ENCODE peak calls at places on chromosome 3, in seven cellular contexts. A is GM23338, U is HL-60, Q is sigmoid colon, K is stomach, P is SK-N-SH, X is GM12878. R is an unnamed sample.

GRCh38 chr3:81005992-81006391 is 755.5 kb downstream of the GBE1 start:
- DNase-seq in A (peak), U (no peak), Q (no peak), K (no peak), P (no peak), X (no peak), R (no peak)

GRCh38 chr3:166071-166470 is 30.5 kb upstream of the CHL1 start:
- DNase-seq in A (no peak), U (no peak), Q (no peak), K (no peak), P (no peak), X (no peak), R (no peak)

GRCh38 chr3:57977755-57978715 is 30.2 kb upstream of the FLNB start:
- DNase-seq in A (no peak), U (no peak), Q (no peak), K (no peak), P (peak), X (no peak), R (no peak)

GRCh38 chr3:64023861-64024223 is 548 bp upstream of the PSMD6 start:
- DNase-seq in A (no peak), U (peak), Q (no peak), K (no peak), P (no peak), X (no peak), R (no peak)

GRCh38 chr3:150110097-150110496 is 139.4 kb upstream of the PFN2 start:
- DNase-seq in A (no peak), U (no peak), Q (no peak), K (no peak), P (no peak), X (no peak), R (no peak)

GRCh38 chr3:152558386-152558785 is 276.5 kb upstream of the P2RY1 start:
- DNase-seq in A (no peak), U (no peak), Q (no peak), K (no peak), P (no peak), X (no peak), R (no peak)

GRCh38 chr3:138694287-138695007 is 85.9 kb downstream of the FAIM start:
- DNase-seq in A (no peak), U (no peak), Q (no peak), K (no peak), P (no peak), X (no peak), R (no peak)

GRCh38 chr3:24521306-24522154 is 26.9 kb upstream of the THRB start:
- DNase-seq in A (peak), U (no peak), Q (peak), K (peak), P (peak), X (no peak), R (peak)

GRCh38 chr3:136343873-136344281 is 93.7 kb downstream of the PCCB start:
- DNase-seq in A (no peak), U (no peak), Q (peak), K (peak), P (peak), X (no peak), R (peak)

GRCh38 chr3:168249048-168249538 is 153.4 kb upstream of the GOLIM4 start:
- DNase-seq in A (no peak), U (no peak), Q (no peak), K (no peak), P (no peak), X (no peak), R (no peak)

GRCh38 chr3:23263796-23264195 is 60.7 kb downstream of the UBE2E2 start:
- DNase-seq in A (no peak), U (no peak), Q (no peak), K (no peak), P (no peak), X (no peak), R (no peak)

GRCh38 chr3:72227536-72228070 is 442.7 kb upstream of the PROK2 start:
- DNase-seq in A (no peak), U (no peak), Q (no peak), K (no peak), P (no peak), X (no peak), R (no peak)

GRCh38 chr3:14389133-14390115 is 13.0 kb upstream of the SLC6A6 start:
- DNase-seq in A (no peak), U (no peak), Q (no peak), K (no peak), P (no peak), X (no peak), R (no peak)

GRCh38 chr3:47035645-47036044 is 56.2 kb downstream of the NBEAL2 start:
- DNase-seq in A (no peak), U (no peak), Q (no peak), K (no peak), P (no peak), X (no peak), R (no peak)

GRCh38 chr3:43343185-43343584 is 56.8 kb downstream of the SNRK start:
- DNase-seq in A (no peak), U (no peak), Q (no peak), K (no peak), P (no peak), X (no peak), R (no peak)

GRCh38 chr3:43343778-43344177 is 57.4 kb downstream of the SNRK start:
- DNase-seq in A (no peak), U (no peak), Q (no peak), K (no peak), P (no peak), X (no peak), R (no peak)

GRCh38 chr3:43345246-43345645 is 58.9 kb downstream of the SNRK start:
- DNase-seq in A (no peak), U (no peak), Q (no peak), K (no peak), P (no peak), X (no peak), R (no peak)

GRCh38 chr3:43345877-43346276 is 59.5 kb downstream of the SNRK start:
- DNase-seq in A (no peak), U (no peak), Q (no peak), K (no peak), P (no peak), X (no peak), R (no peak)

DNA sequence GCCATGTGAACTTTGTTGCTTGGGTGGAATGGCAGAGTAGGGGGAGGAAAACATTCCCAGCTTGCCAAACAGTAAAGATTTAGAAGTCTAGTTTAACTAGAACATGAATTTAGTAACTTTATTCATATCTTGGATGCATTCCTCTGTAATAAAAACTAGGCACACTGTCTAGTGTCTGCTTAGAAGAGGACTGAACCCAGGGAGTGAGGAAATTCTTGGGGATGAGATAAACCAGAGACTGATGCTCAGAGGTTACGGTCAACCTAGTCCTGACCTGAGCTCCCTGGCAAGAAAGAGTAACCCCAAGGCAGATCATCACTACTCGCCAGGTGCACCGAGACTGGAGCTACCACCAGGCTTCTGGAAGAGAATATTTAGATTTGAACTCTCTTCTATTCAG is 58.2 kb downstream of the SNRK start:
- DNase-seq in A (no peak), U (no peak), Q (no peak), K (no peak), P (no peak), X (no peak), R (no peak)
- H3K27ac ChIP-seq in A (no peak), U (no peak), Q (no peak), K (no peak), P (no peak), X (no peak), R (no peak)

DNA sequence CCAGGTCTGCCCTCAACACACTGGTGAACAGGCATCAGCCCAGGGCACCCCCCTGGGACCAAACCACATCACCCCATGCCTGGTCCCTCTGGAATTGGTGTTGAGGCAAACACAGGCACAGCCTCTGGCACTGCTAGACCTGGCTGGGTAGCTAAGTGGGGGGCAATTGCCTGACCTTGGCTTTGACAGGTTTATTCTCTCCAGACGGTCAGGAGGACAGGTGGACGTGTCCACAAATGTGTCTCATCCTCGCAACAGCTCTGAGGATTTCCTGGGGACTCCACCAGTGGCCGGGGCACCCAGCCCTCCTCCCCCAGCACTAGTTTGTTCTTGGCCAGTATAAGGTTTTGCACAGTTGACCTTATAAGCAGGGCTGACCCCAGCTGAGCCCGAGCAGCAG is 31.3 kb downstream of the TKT start:
- DNase-seq in A (no peak), U (no peak), Q (no peak), K (no peak), P (no peak), X (no peak), R (no peak)
- TF ChIP-seq POLR2AphosphoS5 in A (no peak), U (no peak), Q (peak), K (no peak), P (no peak), X (no peak), R (no peak)

GRCh38 chr3:147407495-147408179 is 1.3 kb upstream of the ZIC4 start:
- DNase-seq in A (peak), U (no peak), Q (no peak), K (no peak), P (no peak), X (no peak), R (no peak)
- H3K27ac ChIP-seq in A (no peak), U (no peak), Q (no peak), K (no peak), P (no peak), X (no peak), R (no peak)

GRCh38 chr3:134308350-134308891 is 57.8 kb upstream of the RYK start:
- DNase-seq in A (peak), U (peak), Q (peak), K (peak), P (peak), X (peak), R (peak)
- TF ChIP-seq POLR2AphosphoS5 in A (no peak), U (no peak), Q (no peak), K (peak), P (no peak), X (no peak), R (no peak)

GRCh38 chr3:43695443-43695842 is 4.7 kb downstream of the ABHD5 start:
- DNase-seq in A (no peak), U (no peak), Q (no peak), K (no peak), P (no peak), X (no peak), R (no peak)

GRCh38 chr3:43696881-43697280 is 6.1 kb downstream of the ABHD5 start:
- DNase-seq in A (no peak), U (no peak), Q (no peak), K (no peak), P (no peak), X (no peak), R (no peak)

GRCh38 chr3:43692971-43693370 is 2.2 kb downstream of the ABHD5 start:
- DNase-seq in A (no peak), U (no peak), Q (no peak), K (no peak), P (no peak), X (no peak), R (no peak)

GRCh38 chr3:43693594-43693993 is 2.9 kb downstream of the ABHD5 start:
- DNase-seq in A (no peak), U (no peak), Q (no peak), K (no peak), P (no peak), X (no peak), R (no peak)

GRCh38 chr3:43695863-43696262 is 5.1 kb downstream of the ABHD5 start:
- DNase-seq in A (no peak), U (no peak), Q (no peak), K (no peak), P (no peak), X (no peak), R (no peak)
- H3K27ac ChIP-seq in A (no peak), U (peak), Q (peak), K (peak), P (no peak), X (no peak), R (no peak)

DNA sequence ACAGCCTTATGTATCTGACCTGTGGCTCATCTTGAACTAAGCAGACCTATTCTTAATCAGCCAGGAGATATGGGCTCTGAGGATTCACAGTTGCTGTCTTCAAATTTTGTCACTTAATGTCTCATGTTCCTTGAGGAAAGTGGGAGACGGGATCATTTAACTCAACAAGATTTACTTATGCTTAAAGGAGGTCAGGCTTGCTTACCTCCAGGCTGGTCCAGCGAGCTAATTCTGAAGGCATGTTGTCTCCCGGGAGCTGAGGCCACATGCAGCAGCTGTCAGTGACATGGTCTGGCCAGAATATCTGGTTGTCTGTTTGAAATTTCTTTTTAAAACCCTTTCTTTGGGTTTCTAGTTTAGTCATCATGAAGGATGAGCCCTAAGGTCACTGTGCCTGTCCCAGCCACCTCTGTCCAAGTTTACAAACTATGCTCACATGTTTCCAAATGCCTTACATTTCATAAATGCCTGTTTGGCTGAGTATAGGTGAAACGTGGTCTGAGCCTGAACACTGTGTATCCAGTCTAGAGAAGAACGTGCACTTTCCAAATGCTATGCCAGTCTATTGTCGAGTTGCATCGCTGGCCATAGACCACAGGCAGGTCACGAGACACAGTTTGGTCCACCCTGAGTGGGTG is 26.8 kb downstream of the LRTM1 start:
- DNase-seq in A (no peak), U (no peak), Q (no peak), K (no peak), P (no peak), X (no peak), R (no peak)
- TF ChIP-seq POLR2AphosphoS5 in A (no peak), U (no peak), Q (no peak), K (no peak), P (no peak), X (no peak), R (no peak)

DNA sequence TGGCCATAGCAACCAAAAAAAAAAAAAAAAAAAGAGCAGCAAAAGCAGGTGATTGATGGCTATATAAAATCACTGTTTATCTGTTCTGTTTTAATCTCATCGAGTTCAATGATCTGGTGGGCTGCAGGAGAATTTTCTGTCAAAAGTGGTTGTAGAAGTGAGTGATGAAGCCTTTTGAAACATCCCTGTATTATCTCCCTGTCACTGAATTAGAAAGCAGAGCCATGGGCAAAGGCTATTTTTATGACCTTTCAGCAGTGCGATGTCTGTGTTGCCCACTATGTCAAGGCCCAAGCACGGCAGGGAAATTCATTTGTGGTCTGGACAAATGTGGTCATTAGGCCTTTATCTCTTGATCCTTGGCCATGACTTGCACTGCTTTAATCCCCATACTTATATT is 59.9 kb downstream of the OTOL1 start:
- DNase-seq in A (no peak), U (no peak), Q (no peak), K (no peak), P (peak), X (no peak), R (no peak)
- H3K27ac ChIP-seq in A (no peak), U (no peak), Q (no peak), K (no peak), P (peak), X (no peak), R (no peak)

GRCh38 chr3:172256101-172256687 is 192.1 kb downstream of the GHSR start:
- DNase-seq in A (no peak), U (no peak), Q (peak), K (no peak), P (no peak), X (no peak), R (no peak)
- TF ChIP-seq POLR2AphosphoS5 in A (no peak), U (no peak), Q (peak), K (peak), P (no peak), X (no peak), R (peak)

DNA sequence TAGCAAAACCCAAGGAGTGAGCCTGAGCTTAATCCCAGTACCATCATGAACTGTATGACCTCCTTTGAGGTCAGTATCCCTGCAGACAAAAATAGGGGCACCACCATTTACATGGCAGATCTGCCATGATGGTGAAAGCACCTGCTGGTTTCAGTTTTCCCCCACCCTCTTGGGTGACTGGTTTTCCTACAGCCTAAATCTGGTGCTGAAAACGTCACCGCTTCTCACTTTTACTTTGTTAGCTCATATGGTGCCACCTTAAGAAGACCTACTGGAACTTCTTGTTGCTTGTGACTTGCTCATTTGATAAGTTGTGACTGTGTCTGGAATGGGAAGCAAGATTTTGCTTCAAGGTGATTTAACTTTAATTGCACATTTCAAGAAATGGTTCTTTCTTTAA is 5.1 kb downstream of the PPP1R2 start:
- DNase-seq in A (no peak), U (no peak), Q (no peak), K (no peak), P (no peak), X (peak), R (no peak)
- H3K27ac ChIP-seq in A (no peak), U (no peak), Q (no peak), K (no peak), P (no peak), X (peak), R (no peak)

GRCh38 chr3:193895409-193895808 is 240.5 kb upstream of the HES1 start:
- DNase-seq in A (no peak), U (no peak), Q (no peak), K (no peak), P (no peak), X (no peak), R (no peak)
- TF ChIP-seq POLR2AphosphoS5 in A (no peak), U (no peak), Q (peak), K (no peak), P (no peak), X (no peak), R (no peak)

R was measured in suprapubic skin.